ENCODE peak calls at places on chromosome 21, in seven cellular contexts. N is NCI-H510A treated with DMSO at 0.1 percent for 48 hours, R is Peyer's patch, D is chondrocyte, W is H4, Y is hepatocyte, M is colonic mucosa. H is an unnamed sample.

GRCh38 chr21:16363563-16363962 is 633.8 kb downstream of the USP25 start:
- DNase-seq in N (no peak), R (no peak), D (no peak), W (no peak), Y (no peak), M (no peak), H (no peak)

GRCh38 chr21:16509466-16509865 is 779.7 kb downstream of the USP25 start:
- DNase-seq in N (no peak), R (no peak), D (no peak), W (no peak), Y (no peak), M (no peak), H (no peak)

GRCh38 chr21:38930838-38931237 is 125.1 kb downstream of the ETS2 start:
- DNase-seq in N (no peak), R (peak), D (no peak), W (peak), Y (peak), M (no peak), H (no peak)

GRCh38 chr21:34791776-34792503 is 123.1 kb downstream of the CLIC6 start:
- DNase-seq in N (no peak), R (no peak), D (no peak), W (no peak), Y (no peak), M (no peak), H (no peak)

GRCh38 chr21:32578107-32578691 is 7.1 kb downstream of the TCP10L start:
- DNase-seq in N (no peak), R (no peak), D (no peak), W (peak), Y (no peak), M (peak), H (no peak)

GRCh38 chr21:45318556-45319341 is 31.1 kb upstream of the POFUT2 start:
- DNase-seq in N (no peak), R (peak), D (peak), W (no peak), Y (peak), M (no peak), H (peak)

GRCh38 chr21:23101111-23101510 is 2102.9 kb downstream of the NCAM2 start:
- DNase-seq in N (no peak), R (no peak), D (peak), W (no peak), Y (no peak), M (no peak), H (no peak)

GRCh38 chr21:31164713-31165694 is 126.7 kb upstream of the KRTAP19-8 start:
- DNase-seq in N (no peak), R (no peak), D (no peak), W (no peak), Y (no peak), M (no peak), H (no peak)

GRCh38 chr21:43734131-43734634 is 15.3 kb downstream of the PDXK start:
- DNase-seq in N (peak), R (peak), D (peak), W (no peak), Y (no peak), M (peak), H (peak)

GRCh38 chr21:42308161-42308913 is 6.9 kb downstream of the TFF3 start:
- DNase-seq in N (no peak), R (no peak), D (no peak), W (no peak), Y (no peak), M (no peak), H (peak)

GRCh38 chr21:38460171-38460742 is 38.0 kb downstream of the ERG start:
- DNase-seq in N (no peak), R (no peak), D (no peak), W (no peak), Y (no peak), M (no peak), H (no peak)

GRCh38 chr21:34926784-34927548 is 122.1 kb downstream of the RUNX1 start:
- DNase-seq in N (no peak), R (peak), D (no peak), W (no peak), Y (peak), M (peak), H (no peak)

GRCh38 chr21:37829447-37829846 is 86.8 kb downstream of the KCNJ6 start:
- DNase-seq in N (peak), R (peak), D (no peak), W (peak), Y (peak), M (peak), H (peak)

GRCh38 chr21:17829472-17829871 is 10.3 kb upstream of the C21orf91 start:
- DNase-seq in N (no peak), R (no peak), D (no peak), W (peak), Y (no peak), M (no peak), H (no peak)

GRCh38 chr21:46355161-46356004 is 31.4 kb downstream of the PCNT start:
- DNase-seq in N (no peak), R (peak), D (peak), W (no peak), Y (no peak), M (no peak), H (no peak)

GRCh38 chr21:45252448-45252925 is 35.2 kb downstream of the POFUT2 start:
- DNase-seq in N (no peak), R (no peak), D (no peak), W (no peak), Y (no peak), M (no peak), H (no peak)

GRCh38 chr21:14520535-14520934 is 25.6 kb downstream of the SAMSN1 start:
- DNase-seq in N (no peak), R (no peak), D (no peak), W (no peak), Y (no peak), M (no peak), H (no peak)

GRCh38 chr21:22791986-22792560 is 1793.9 kb downstream of the NCAM2 start:
- DNase-seq in N (peak), R (no peak), D (no peak), W (peak), Y (peak), M (peak), H (no peak)

GRCh38 chr21:38679531-38679930 is 126.2 kb upstream of the ETS2 start:
- DNase-seq in N (no peak), R (no peak), D (no peak), W (peak), Y (no peak), M (no peak), H (no peak)

GRCh38 chr21:41809891-41810596 is 43.2 kb upstream of the RIPK4 start:
- DNase-seq in N (no peak), R (no peak), D (no peak), W (no peak), Y (no peak), M (no peak), H (no peak)

GRCh38 chr21:45458281-45459170 is 53.6 kb downstream of the COL18A1 start:
- DNase-seq in N (no peak), R (no peak), D (peak), W (no peak), Y (no peak), M (no peak), H (no peak)

GRCh38 chr21:29005696-29006095 is 13.0 kb upstream of the LTN1 start:
- DNase-seq in N (no peak), R (no peak), D (no peak), W (no peak), Y (no peak), M (no peak), H (no peak)

GRCh38 chr21:17002628-17003027 is 510.2 kb upstream of the CXADR start:
- DNase-seq in N (no peak), R (no peak), D (no peak), W (no peak), Y (no peak), M (no peak), H (no peak)

GRCh38 chr21:32403201-32403701 is 9.3 kb upstream of the EVA1C start:
- DNase-seq in N (peak), R (peak), D (no peak), W (peak), Y (peak), M (peak), H (peak)

GRCh38 chr21:43645414-43645891 is 13.8 kb downstream of the HSF2BP start:
- DNase-seq in N (peak), R (peak), D (no peak), W (peak), Y (peak), M (peak), H (peak)

GRCh38 chr21:18608226-18608625 is 204.6 kb upstream of the TMPRSS15 start:
- DNase-seq in N (no peak), R (no peak), D (no peak), W (no peak), Y (no peak), M (no peak), H (no peak)

GRCh38 chr21:42515708-42516502 is 2.3 kb downstream of the SLC37A1 start:
- DNase-seq in N (peak), R (no peak), D (no peak), W (no peak), Y (peak), M (peak), H (no peak)

GRCh38 chr21:25626752-25627151 is 12.3 kb upstream of the JAM2 start:
- DNase-seq in N (no peak), R (no peak), D (no peak), W (no peak), Y (peak), M (no peak), H (no peak)

GRCh38 chr21:29374481-29374880 is 75.8 kb downstream of the BACH1 start:
- DNase-seq in N (no peak), R (no peak), D (no peak), W (no peak), Y (no peak), M (no peak), H (no peak)

H was measured in stomach.